ENCODE peak calls at places on chromosomes 7 and 10, in five cellular contexts. One of them, this sample, is unnamed.

GRCh38 chr10:88820990-88821389 is 18.5 kb downstream of the LIPM start:
- DNase-seq in right atrium auricular region: no peak
- DNase-seq in keratinocyte: no peak
- DNase-seq in dorsolateral prefrontal cortex: no peak
- DNase-seq in heart left ventricle: no peak
- DNase-seq in this sample: no peak

GRCh38 chr10:68471063-68471585 is 649 bp downstream of the DNA2 start:
- DNase-seq in right atrium auricular region: no peak
- DNase-seq in keratinocyte: no peak
- DNase-seq in dorsolateral prefrontal cortex: no peak
- DNase-seq in heart left ventricle: no peak
- DNase-seq in this sample: no peak

GRCh38 chr10:126749030-126749655 is 78.7 kb upstream of the C10orf90 start:
- DNase-seq in right atrium auricular region: peak
- DNase-seq in keratinocyte: peak
- DNase-seq in dorsolateral prefrontal cortex: peak
- DNase-seq in heart left ventricle: peak
- DNase-seq in this sample: peak

GRCh38 chr10:95556994-95557767 is 4.0 kb downstream of the SORBS1 start:
- DNase-seq in right atrium auricular region: no peak
- DNase-seq in keratinocyte: no peak
- DNase-seq in dorsolateral prefrontal cortex: no peak
- DNase-seq in heart left ventricle: no peak
- DNase-seq in this sample: no peak

GRCh38 chr7:69256634-69257081 is 341.6 kb upstream of the AUTS2 start:
- DNase-seq in right atrium auricular region: peak
- DNase-seq in keratinocyte: no peak
- DNase-seq in dorsolateral prefrontal cortex: peak
- DNase-seq in heart left ventricle: peak
- DNase-seq in this sample: peak

GRCh38 chr10:60396766-60397165 is 7.1 kb upstream of the ANK3 start:
- DNase-seq in right atrium auricular region: no peak
- DNase-seq in keratinocyte: no peak
- DNase-seq in dorsolateral prefrontal cortex: no peak
- DNase-seq in heart left ventricle: no peak
- DNase-seq in this sample: no peak

GRCh38 chr10:490891-491571 is 198.4 kb downstream of the DIP2C start:
- DNase-seq in right atrium auricular region: peak
- DNase-seq in keratinocyte: no peak
- DNase-seq in dorsolateral prefrontal cortex: peak
- DNase-seq in heart left ventricle: peak
- DNase-seq in this sample: peak

GRCh38 chr10:101609481-101609880 is 21.4 kb downstream of the DPCD start:
- DNase-seq in right atrium auricular region: no peak
- DNase-seq in keratinocyte: no peak
- DNase-seq in dorsolateral prefrontal cortex: no peak
- DNase-seq in heart left ventricle: no peak
- DNase-seq in this sample: no peak

GRCh38 chr10:130495116-130495862 is 359.1 kb downstream of the GLRX3 start:
- DNase-seq in right atrium auricular region: no peak
- DNase-seq in keratinocyte: no peak
- DNase-seq in dorsolateral prefrontal cortex: no peak
- DNase-seq in heart left ventricle: no peak
- DNase-seq in this sample: no peak

GRCh38 chr7:23226841-23227450 is 19.6 kb upstream of the GPNMB start:
- DNase-seq in right atrium auricular region: no peak
- DNase-seq in keratinocyte: no peak
- DNase-seq in dorsolateral prefrontal cortex: no peak
- DNase-seq in heart left ventricle: no peak
- DNase-seq in this sample: no peak

GRCh38 chr10:126052171-126052570 is 155.8 kb downstream of the FANK1 start:
- DNase-seq in right atrium auricular region: no peak
- DNase-seq in keratinocyte: no peak
- DNase-seq in dorsolateral prefrontal cortex: no peak
- DNase-seq in heart left ventricle: no peak
- DNase-seq in this sample: no peak

GRCh38 chr10:97016728-97017473 is 168.9 kb downstream of the SLIT1 start:
- DNase-seq in right atrium auricular region: no peak
- DNase-seq in keratinocyte: no peak
- DNase-seq in dorsolateral prefrontal cortex: no peak
- DNase-seq in heart left ventricle: no peak
- DNase-seq in this sample: no peak

GRCh38 chr7:16433568-16434122 is 12.3 kb upstream of the CRPPA start:
- DNase-seq in right atrium auricular region: no peak
- DNase-seq in keratinocyte: no peak
- DNase-seq in dorsolateral prefrontal cortex: no peak
- DNase-seq in heart left ventricle: no peak
- DNase-seq in this sample: no peak

DNA sequence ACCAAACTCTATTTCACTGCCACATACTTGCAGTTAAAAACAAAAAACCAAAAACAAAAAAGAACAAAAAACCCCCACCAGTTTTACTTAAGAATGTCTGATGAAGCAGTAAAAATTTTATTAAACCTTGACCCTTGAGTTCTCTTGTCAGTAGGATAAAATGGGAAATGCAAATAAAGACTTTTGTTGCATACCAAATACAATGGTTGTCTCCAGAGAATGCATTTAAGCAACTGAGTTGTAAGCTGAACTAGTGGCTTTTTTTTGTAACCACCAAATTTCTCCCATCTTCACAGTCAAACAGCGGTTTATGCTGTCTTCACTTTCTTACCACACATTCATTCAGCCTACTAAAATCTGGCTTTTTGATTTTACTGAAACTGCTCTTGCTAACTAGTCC is 3.1 kb downstream of the SYPL1 start:
- DNase-seq in right atrium auricular region: no peak
- DNase-seq in keratinocyte: no peak
- DNase-seq in dorsolateral prefrontal cortex: no peak
- DNase-seq in heart left ventricle: no peak
- DNase-seq in this sample: no peak
- H3K27ac ChIP-seq in right atrium auricular region: no peak
- H3K27ac ChIP-seq in keratinocyte: no peak
- H3K27ac ChIP-seq in dorsolateral prefrontal cortex: peak
- H3K27ac ChIP-seq in heart left ventricle: no peak
- H3K27ac ChIP-seq in this sample: no peak

DNA sequence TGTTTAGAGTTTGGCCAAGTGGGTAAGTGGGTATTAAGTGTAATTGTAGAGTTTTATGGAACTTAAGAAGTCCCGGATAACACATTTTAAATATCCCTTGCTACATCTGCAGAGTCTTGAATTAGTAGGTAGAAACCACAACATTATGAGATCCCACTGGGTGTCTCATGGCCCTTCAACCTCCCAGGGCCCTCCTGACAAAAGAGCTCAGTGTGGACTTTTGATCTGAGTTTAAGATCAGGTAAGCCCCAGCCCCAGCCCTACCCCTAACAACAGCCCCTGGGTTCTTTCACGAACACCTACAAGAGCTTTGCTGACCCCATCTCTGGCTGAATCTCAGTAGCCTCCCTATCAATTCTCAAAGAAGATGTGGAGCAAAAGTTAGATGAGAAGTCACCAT is 65.4 kb upstream of the STK17A start:
- DNase-seq in right atrium auricular region: no peak
- DNase-seq in keratinocyte: no peak
- DNase-seq in dorsolateral prefrontal cortex: no peak
- DNase-seq in heart left ventricle: no peak
- DNase-seq in this sample: no peak
- H3K27ac ChIP-seq in right atrium auricular region: no peak
- H3K27ac ChIP-seq in keratinocyte: no peak
- H3K27ac ChIP-seq in dorsolateral prefrontal cortex: no peak
- H3K27ac ChIP-seq in heart left ventricle: no peak
- H3K27ac ChIP-seq in this sample: no peak

GRCh38 chr10:99551616-99552015 is 18.9 kb downstream of the NKX2-3 start:
- DNase-seq in right atrium auricular region: no peak
- DNase-seq in keratinocyte: no peak
- DNase-seq in dorsolateral prefrontal cortex: no peak
- DNase-seq in heart left ventricle: no peak
- DNase-seq in this sample: no peak
- H3K27ac ChIP-seq in right atrium auricular region: no peak
- H3K27ac ChIP-seq in keratinocyte: no peak
- H3K27ac ChIP-seq in dorsolateral prefrontal cortex: no peak
- H3K27ac ChIP-seq in heart left ventricle: no peak
- H3K27ac ChIP-seq in this sample: no peak

GRCh38 chr10:69769395-69769989 is 32.2 kb upstream of the COL13A1 start:
- DNase-seq in right atrium auricular region: peak
- DNase-seq in keratinocyte: no peak
- DNase-seq in dorsolateral prefrontal cortex: no peak
- DNase-seq in heart left ventricle: peak
- DNase-seq in this sample: no peak
- H3K27ac ChIP-seq in right atrium auricular region: no peak
- H3K27ac ChIP-seq in keratinocyte: no peak
- H3K27ac ChIP-seq in dorsolateral prefrontal cortex: no peak
- H3K27ac ChIP-seq in heart left ventricle: no peak
- H3K27ac ChIP-seq in this sample: peak

GRCh38 chr7:115475206-115475605 is 553.3 kb downstream of the MDFIC start:
- DNase-seq in right atrium auricular region: no peak
- DNase-seq in keratinocyte: no peak
- DNase-seq in dorsolateral prefrontal cortex: no peak
- DNase-seq in heart left ventricle: no peak
- DNase-seq in this sample: no peak
- H3K27ac ChIP-seq in right atrium auricular region: no peak
- H3K27ac ChIP-seq in keratinocyte: no peak
- H3K27ac ChIP-seq in dorsolateral prefrontal cortex: no peak
- H3K27ac ChIP-seq in heart left ventricle: no peak
- H3K27ac ChIP-seq in this sample: no peak

This sample was measured in upper lobe of right lung.